ENCODE peak calls at places on chromosomes 12 and 14, in nine cellular contexts. M, B, O, C, S, I, J, X and N are unnamed samples.

GRCh38 chr14:73241481-73242165 is 4.3 kb downstream of the PAPLN start:
- DNase-seq in O (no peak), B (no peak), I (no peak), S (no peak), M (no peak), X (no peak), J (peak; percentile 82), C (no peak), N (no peak)

GRCh38 chr12:131827961-131828534 is at the start of gene MMP17:
- DNase-seq in X (peak; percentile 19), C (no peak), I (peak; percentile 77), B (peak; percentile 67), M (no peak), J (no peak), S (peak; percentile 40), O (peak; percentile 56), N (peak; percentile 74)

GRCh38 chr12:120999191-121000120 is 16.8 kb downstream of the C12orf43 start:
- DNase-seq in S (no peak), O (no peak), M (no peak), I (peak; percentile 91), B (no peak), X (no peak), J (no peak), C (no peak), N (no peak)

GRCh38 chr14:98099527-98099926 is 1172.5 kb downstream of the BCL11B start:
- DNase-seq in X (no peak), M (no peak), B (no peak), C (no peak), S (no peak), I (no peak), O (no peak), J (no peak), N (no peak)

GRCh38 chr14:101761881-101762529 is 496 bp downstream of the PPP2R5C start:
- DNase-seq in J (no peak), B (peak; percentile 51), X (peak; percentile 40), C (peak; percentile 19), M (no peak), O (peak; percentile 61), I (no peak), S (peak; percentile 34), N (no peak)

GRCh38 chr12:50314629-50315312 is 31.5 kb upstream of the LIMA1 start:
- DNase-seq in B (peak; percentile 7), S (no peak), M (peak; percentile 83), O (no peak), X (no peak), C (no peak), J (peak; percentile 57), I (no peak), N (peak; percentile 64)

GRCh38 chr12:23555808-23556207 is 393.7 kb downstream of the SOX5 start:
- DNase-seq in I (no peak), C (no peak), O (no peak), M (no peak), J (no peak), S (peak; percentile 22), X (no peak), B (no peak), N (no peak)

GRCh38 chr12:132710062-132710421 is 600 bp upstream of the PGAM5 start:
- DNase-seq in I (no peak), S (no peak), M (no peak), X (peak; percentile 8), O (no peak), B (no peak), J (no peak), C (no peak), N (no peak)

GRCh38 chr12:31737345-31737744 is 8.5 kb upstream of the AMN1 start:
- DNase-seq in B (no peak), X (no peak), M (no peak), O (no peak), J (no peak), I (no peak), C (no peak), S (no peak), N (no peak)

GRCh38 chr14:67268456-67269115 is 27.4 kb downstream of the PALS1 start:
- DNase-seq in B (no peak), X (no peak), S (no peak), M (no peak), I (peak; percentile 93), O (no peak), C (no peak), J (no peak), N (no peak)

GRCh38 chr14:35213869-35214387 is 78.3 kb upstream of the PSMA6 start:
- DNase-seq in I (no peak), B (no peak), S (peak; percentile 10), M (peak; percentile 23), X (no peak), J (peak; percentile 85), C (no peak), O (no peak), N (peak; percentile 51)

GRCh38 chr14:49770212-49770817 is 2.4 kb downstream of the KLHDC2 start:
- DNase-seq in B (peak; percentile 61), X (no peak), J (peak; percentile 98), S (no peak), M (no peak), C (no peak), O (no peak), I (no peak), N (no peak)

GRCh38 chr14:36520601-36521525 is 831 bp upstream of the NKX2-1 start:
- DNase-seq in C (no peak), O (peak; percentile 51), I (peak; percentile 74), M (peak; percentile 58), J (no peak), B (peak; percentile 78), X (no peak), S (peak; percentile 70), N (peak; percentile 28)

GRCh38 chr12:121611306-121611705 is 15.0 kb upstream of the ORAI1 start:
- DNase-seq in J (no peak), B (peak; percentile 35), M (no peak), S (no peak), C (no peak), O (no peak), X (no peak), I (peak; percentile 91), N (peak; percentile 48)

GRCh38 chr12:26805401-26805971 is 27.5 kb downstream of the ITPR2 start:
- DNase-seq in M (no peak), I (no peak), O (no peak), B (no peak), C (no peak), X (no peak), J (no peak), S (no peak), N (no peak)

GRCh38 chr14:69289811-69290520 is 30.0 kb downstream of the GALNT16 start:
- DNase-seq in I (no peak), O (no peak), C (no peak), M (no peak), X (no peak), J (no peak), S (no peak), B (no peak), N (no peak)

GRCh38 chr14:68312300-68312699 is 480.6 kb downstream of the ZFP36L1 start:
- DNase-seq in S (no peak), C (no peak), X (no peak), O (no peak), M (no peak), I (no peak), J (no peak), B (no peak), N (no peak)

GRCh38 chr12:56931474-56931978 is 2.7 kb downstream of the SDR9C7 start:
- DNase-seq in J (peak; percentile 6), M (no peak), C (no peak), B (no peak), X (no peak), S (no peak), I (no peak), O (no peak), N (peak; percentile 15)

GRCh38 chr14:65792208-65792905 is 379.8 kb downstream of the FUT8 start:
- DNase-seq in M (peak; percentile 76), X (no peak), O (no peak), C (no peak), S (no peak), I (no peak), J (peak; percentile 62), B (peak; percentile 12), N (no peak)

GRCh38 chr14:22973217-22974032 is 8.9 kb downstream of the AJUBA start:
- DNase-seq in O (no peak), B (peak; percentile 62), J (peak; percentile 73), M (peak; percentile 51), X (no peak), C (peak; percentile 43), I (peak; percentile 56), S (peak; percentile 45), N (peak; percentile 64)

GRCh38 chr12:69097619-69098368 is 141.6 kb upstream of the CPSF6 start:
- DNase-seq in X (no peak), C (no peak), O (no peak), I (no peak), J (peak; percentile 67), S (no peak), M (no peak), B (no peak), N (no peak)

GRCh38 chr14:30375280-30375892 is 183.6 kb upstream of the G2E3 start:
- DNase-seq in O (peak; percentile 65), B (peak; percentile 67), X (peak; percentile 21), S (peak; percentile 69), C (peak; percentile 65), I (peak; percentile 70), J (peak; percentile 26), M (peak; percentile 59), N (peak; percentile 73)

GRCh38 chr12:50058743-50059312 is 1.4 kb downstream of the ASIC1 start:
- DNase-seq in X (no peak), C (no peak), I (no peak), M (no peak), B (no peak), J (no peak), O (no peak), S (no peak), N (no peak)

GRCh38 chr14:106509795-106510194 is 983.4 kb downstream of the TMEM121 start:
- DNase-seq in B (no peak), X (no peak), C (no peak), I (no peak), M (no peak), O (no peak), S (no peak), J (no peak), N (no peak)

GRCh38 chr12:70815056-70815455 is 105.5 kb downstream of the PTPRR start:
- DNase-seq in O (no peak), J (no peak), I (no peak), X (no peak), M (no peak), C (no peak), B (no peak), S (no peak), N (no peak)

GRCh38 chr14:59507063-59507751 is 22.9 kb downstream of the JKAMP start:
- DNase-seq in X (peak; percentile 25), S (peak; percentile 57), I (peak; percentile 88), M (peak; percentile 80), O (peak; percentile 60), B (peak; percentile 62), C (peak; percentile 31), J (peak; percentile 51), N (peak; percentile 83)

GRCh38 chr14:95784137-95784536 is 70.2 kb upstream of the TCL1A start:
- DNase-seq in X (no peak), I (no peak), O (peak; percentile 55), C (no peak), B (peak; percentile 13), J (peak; percentile 11), M (peak; percentile 17), S (no peak), N (peak; percentile 30)

GRCh38 chr12:72511906-72512305 is 239.7 kb downstream of the TRHDE start:
- DNase-seq in M (no peak), C (no peak), S (no peak), I (no peak), X (no peak), O (no peak), B (no peak), J (peak; percentile 87), N (no peak)

GRCh38 chr14:73503648-73504047 is 12.9 kb downstream of the RIOX1 start:
- DNase-seq in J (no peak), B (no peak), M (no peak), S (no peak), I (no peak), O (no peak), C (no peak), X (no peak), N (peak; percentile 45)

GRCh38 chr12:113142173-113142885 is 6.8 kb upstream of the RASAL1 start:
- DNase-seq in I (no peak), M (no peak), C (no peak), X (no peak), O (no peak), J (peak; percentile 41), B (peak; percentile 97), S (no peak), N (peak; percentile 96)

GRCh38 chr14:22380511-22381455 is 208.2 kb downstream of the DAD1 start:
- DNase-seq in C (no peak), B (no peak), X (no peak), O (no peak), S (no peak), I (no peak), J (peak; percentile 22), M (no peak), N (no peak)